ENCODE peak calls at places on chromosomes 6 and 20, in seven cellular contexts. H is naive thymus-derived CD4-positive, alpha-beta T cell; L is brain pericyte; Y is neural progenitor cell; O is NCI-H187; Z is pancreas; P is prostate gland. S is an unnamed sample.

GRCh38 chr20:23749746-23750145 is 989 bp downstream of the CST1 start:
- DNase-seq in Y (no peak), Z (no peak), O (no peak), H (no peak), P (no peak), L (no peak), S (no peak)

GRCh38 chr6:162817196-162817595 is 89.4 kb downstream of the PACRG start:
- DNase-seq in H (no peak), P (no peak), Y (no peak), O (no peak), Z (no peak), L (no peak), S (no peak)

GRCh38 chr20:7094438-7094997 is 327.0 kb downstream of the BMP2 start:
- DNase-seq in H (no peak), Y (peak), L (no peak), P (no peak), Z (no peak), O (peak), S (peak)

GRCh38 chr6:819122-819521 is 126.2 kb upstream of the EXOC2 start:
- DNase-seq in Y (no peak), Z (no peak), H (no peak), L (no peak), P (no peak), O (no peak), S (no peak)

GRCh38 chr6:155301867-155302266 is 12.4 kb downstream of the TFB1M start:
- DNase-seq in H (no peak), O (no peak), P (no peak), Y (peak), L (peak), Z (no peak), S (peak)

GRCh38 chr20:45781391-45781931 is 10.2 kb downstream of the WFDC3 start:
- DNase-seq in Z (no peak), L (no peak), H (no peak), P (no peak), O (no peak), Y (no peak), S (peak)

GRCh38 chr20:45459606-45460005 is 9.9 kb upstream of the WFDC2 start:
- DNase-seq in Z (no peak), O (no peak), L (no peak), H (no peak), P (no peak), Y (no peak), S (peak)

GRCh38 chr6:25449774-25450173 is 170.6 kb downstream of the CARMIL1 start:
- DNase-seq in H (no peak), P (no peak), O (peak), L (no peak), Z (no peak), Y (peak), S (no peak)

GRCh38 chr6:53326372-53327016 is 22.3 kb downstream of the ELOVL5 start:
- DNase-seq in L (peak), O (no peak), H (no peak), Y (no peak), Z (no peak), P (peak), S (peak)

GRCh38 chr6:37876843-37877242 is 57.3 kb downstream of the ZFAND3 start:
- DNase-seq in P (no peak), L (no peak), Y (no peak), Z (no peak), O (no peak), H (no peak), S (no peak)

GRCh38 chr6:146545608-146546007 is 2.0 kb downstream of the RAB32 start:
- DNase-seq in O (no peak), H (no peak), P (no peak), Y (no peak), Z (no peak), L (no peak), S (peak)

GRCh38 chr20:34713194-34713943 is 9.2 kb downstream of the TP53INP2 start:
- DNase-seq in O (no peak), Y (no peak), P (no peak), H (no peak), L (peak), Z (no peak), S (peak)

GRCh38 chr20:3590164-3590563 is 73.0 kb downstream of the GFRA4 start:
- DNase-seq in H (no peak), Z (no peak), P (no peak), Y (no peak), L (no peak), O (no peak), S (no peak)

GRCh38 chr6:49951926-49952325 is 12.0 kb downstream of the DEFB114 start:
- DNase-seq in Y (no peak), Z (no peak), O (no peak), H (no peak), P (no peak), L (no peak), S (no peak)

GRCh38 chr20:50588034-50588736 is 78.0 kb downstream of the PTPN1 start:
- DNase-seq in O (peak), H (peak), P (peak), Y (peak), Z (no peak), L (no peak), S (peak)

GRCh38 chr6:11475019-11475418 is 62.5 kb upstream of the TMEM170B start:
- DNase-seq in Y (no peak), O (no peak), P (no peak), Z (no peak), L (no peak), H (no peak), S (no peak)

GRCh38 chr6:105014954-105015353 is 58.0 kb downstream of the LIN28B start:
- DNase-seq in H (no peak), Y (no peak), L (no peak), O (no peak), Z (no peak), P (no peak), S (no peak)

GRCh38 chr6:151440930-151441329 is 11.0 kb downstream of the RMND1 start:
- DNase-seq in P (no peak), Z (no peak), O (no peak), L (no peak), Y (no peak), H (peak), S (peak)

GRCh38 chr6:36196049-36196879 is at the start of gene BRPF3:
- DNase-seq in Z (peak), L (no peak), P (peak), O (peak), H (peak), Y (peak), S (peak)

GRCh38 chr6:9482030-9482731 is 932.7 kb downstream of the TFAP2A start:
- DNase-seq in L (peak), Z (no peak), P (no peak), Y (no peak), H (no peak), O (no peak), S (peak)

GRCh38 chr6:46211917-46212316 is 41.1 kb upstream of the ENPP5 start:
- DNase-seq in H (no peak), O (no peak), Y (no peak), L (no peak), Z (no peak), P (no peak), S (no peak)

GRCh38 chr6:144411506-144412165 is 126.5 kb downstream of the UTRN start:
- DNase-seq in O (no peak), L (no peak), Y (peak), Z (no peak), P (no peak), H (no peak), S (no peak)

GRCh38 chr6:154302111-154302752 is 54.4 kb downstream of the IPCEF1 start:
- DNase-seq in Y (no peak), L (no peak), P (no peak), H (no peak), O (no peak), Z (no peak), S (peak)

GRCh38 chr6:148021715-148022114 is 320.9 kb upstream of the SASH1 start:
- DNase-seq in H (no peak), L (no peak), Z (no peak), P (no peak), O (no peak), Y (no peak), S (no peak)

GRCh38 chr20:47790032-47790965 is 5.0 kb upstream of the SULF2 start:
- DNase-seq in P (no peak), Z (no peak), O (no peak), Y (no peak), L (no peak), H (no peak), S (peak)

GRCh38 chr6:3324262-3324942 is 65.7 kb downstream of the PSMG4 start:
- DNase-seq in O (no peak), L (no peak), Z (no peak), P (no peak), H (no peak), Y (no peak), S (peak)

GRCh38 chr20:18628330-18628941 is 40.6 kb downstream of the DTD1 start:
- DNase-seq in H (no peak), Y (peak), Z (peak), P (no peak), L (no peak), O (no peak), S (no peak)

GRCh38 chr6:38131527-38131965 is 312.0 kb downstream of the ZFAND3 start:
- DNase-seq in Y (no peak), Z (no peak), P (no peak), O (no peak), L (peak), H (no peak), S (peak)

GRCh38 chr6:167839343-167839742 is 12.6 kb downstream of the AFDN start:
- DNase-seq in L (no peak), H (no peak), O (no peak), Y (no peak), P (no peak), Z (no peak), S (peak)

GRCh38 chr6:24441599-24441904 is 38.8 kb downstream of the MRS2 start:
- DNase-seq in Z (no peak), H (no peak), Y (no peak), L (no peak), P (no peak), O (no peak), S (no peak)